ENCODE peak calls at places on chromosomes 11 and 22, in six cellular contexts. One of them, this sample, is unnamed. For H3K36me3, the result is how much of the 10 kb centered on the place peaks cover.

GRCh38 chr22:42697542-42698013 is 23.1 kb downstream of the A4GALT start:
- DNase-seq in lung: no peak
- DNase-seq in tibial nerve: peak
- DNase-seq in stomach: peak
- DNase-seq in tibial artery: peak
- DNase-seq in brain microvascular endothelial cell: peak
- DNase-seq in this sample: peak

GRCh38 chr22:34950480-34950879 is 115.5 kb upstream of the ISX start:
- DNase-seq in brain microvascular endothelial cell: no peak
- DNase-seq in stomach: no peak
- DNase-seq in tibial nerve: no peak
- DNase-seq in lung: no peak
- DNase-seq in tibial artery: no peak
- DNase-seq in this sample: no peak

GRCh38 chr22:38762607-38763006 is 6.8 kb upstream of the SUN2 start:
- DNase-seq in tibial artery: no peak
- DNase-seq in stomach: no peak
- DNase-seq in tibial nerve: no peak
- DNase-seq in brain microvascular endothelial cell: no peak
- DNase-seq in lung: no peak
- DNase-seq in this sample: no peak

GRCh38 chr11:65121447-65121864 is 478 bp downstream of the FAU start:
- DNase-seq in brain microvascular endothelial cell: no peak
- DNase-seq in tibial nerve: no peak
- DNase-seq in stomach: no peak
- DNase-seq in tibial artery: no peak
- DNase-seq in lung: no peak
- DNase-seq in this sample: no peak

GRCh38 chr22:26264162-26264561 is 94.9 kb downstream of the SEZ6L start:
- DNase-seq in lung: no peak
- DNase-seq in brain microvascular endothelial cell: no peak
- DNase-seq in tibial nerve: no peak
- DNase-seq in stomach: no peak
- DNase-seq in tibial artery: no peak
- DNase-seq in this sample: no peak

GRCh38 chr11:119065369-119065768 is 2.2 kb upstream of the VPS11 start:
- DNase-seq in lung: no peak
- DNase-seq in stomach: no peak
- DNase-seq in brain microvascular endothelial cell: peak
- DNase-seq in tibial artery: no peak
- DNase-seq in tibial nerve: no peak
- DNase-seq in this sample: peak

GRCh38 chr11:66418168-66418985 is 2.5 kb upstream of the NPAS4 start:
- DNase-seq in brain microvascular endothelial cell: peak
- DNase-seq in tibial nerve: peak
- DNase-seq in lung: peak
- DNase-seq in tibial artery: peak
- DNase-seq in stomach: peak
- DNase-seq in this sample: peak

GRCh38 chr11:9078113-9079041 is 13.0 kb downstream of the SCUBE2 start:
- DNase-seq in stomach: no peak
- DNase-seq in tibial nerve: no peak
- DNase-seq in lung: no peak
- DNase-seq in tibial artery: no peak
- DNase-seq in brain microvascular endothelial cell: no peak
- DNase-seq in this sample: no peak

GRCh38 chr11:26780686-26781085 is 58.8 kb upstream of the SLC5A12 start:
- DNase-seq in lung: no peak
- DNase-seq in stomach: no peak
- DNase-seq in tibial artery: no peak
- DNase-seq in brain microvascular endothelial cell: peak
- DNase-seq in tibial nerve: no peak
- DNase-seq in this sample: no peak

GRCh38 chr11:64924910-64925284 is 408 bp downstream of the PPP2R5B start:
- DNase-seq in stomach: no peak
- DNase-seq in lung: no peak
- DNase-seq in tibial nerve: no peak
- DNase-seq in brain microvascular endothelial cell: no peak
- DNase-seq in tibial artery: no peak
- DNase-seq in this sample: no peak

GRCh38 chr11:125202362-125202880 is 37.9 kb downstream of the PKNOX2 start:
- DNase-seq in tibial artery: no peak
- DNase-seq in stomach: no peak
- DNase-seq in brain microvascular endothelial cell: no peak
- DNase-seq in tibial nerve: no peak
- DNase-seq in lung: no peak
- DNase-seq in this sample: no peak

GRCh38 chr11:129728571-129728970 is 87.1 kb upstream of the TMEM45B start:
- DNase-seq in stomach: peak
- DNase-seq in lung: no peak
- DNase-seq in tibial artery: no peak
- DNase-seq in brain microvascular endothelial cell: no peak
- DNase-seq in tibial nerve: no peak
- DNase-seq in this sample: peak

GRCh38 chr22:20205964-20206708 is 55.3 kb upstream of the CCDC188 start:
- DNase-seq in stomach: peak
- DNase-seq in brain microvascular endothelial cell: peak
- DNase-seq in lung: peak
- DNase-seq in tibial nerve: peak
- DNase-seq in tibial artery: peak
- DNase-seq in this sample: peak

GRCh38 chr11:76863196-76863777 is 2.6 kb downstream of the ACER3 start:
- DNase-seq in stomach: no peak
- DNase-seq in tibial artery: peak
- DNase-seq in brain microvascular endothelial cell: no peak
- DNase-seq in lung: peak
- DNase-seq in tibial nerve: no peak
- DNase-seq in this sample: no peak

GRCh38 chr11:76861490-76861953 is 804 bp downstream of the ACER3 start:
- DNase-seq in brain microvascular endothelial cell: no peak
- DNase-seq in stomach: no peak
- DNase-seq in tibial artery: no peak
- DNase-seq in lung: no peak
- DNase-seq in tibial nerve: no peak
- DNase-seq in this sample: no peak

GRCh38 chr11:76859708-76860233 is 947 bp upstream of the ACER3 start:
- DNase-seq in brain microvascular endothelial cell: no peak
- DNase-seq in tibial artery: no peak
- DNase-seq in tibial nerve: no peak
- DNase-seq in lung: no peak
- DNase-seq in stomach: no peak
- DNase-seq in this sample: no peak

GRCh38 chr11:76857776-76858461 is 2.8 kb upstream of the ACER3 start:
- DNase-seq in tibial nerve: no peak
- DNase-seq in tibial artery: no peak
- DNase-seq in brain microvascular endothelial cell: no peak
- DNase-seq in stomach: no peak
- DNase-seq in lung: no peak
- DNase-seq in this sample: no peak

GRCh38 chr11:76860539-76861475 is at the start of gene ACER3:
- DNase-seq in tibial nerve: peak
- DNase-seq in brain microvascular endothelial cell: peak
- DNase-seq in stomach: peak
- DNase-seq in tibial artery: peak
- DNase-seq in lung: peak
- DNase-seq in this sample: peak
- TF ChIP-seq CTCF in tibial nerve: peak
- TF ChIP-seq CTCF in brain microvascular endothelial cell: peak
- TF ChIP-seq CTCF in stomach: no peak
- TF ChIP-seq CTCF in tibial artery: peak
- TF ChIP-seq CTCF in lung: no peak
- TF ChIP-seq CTCF in this sample: peak

GRCh38 chr22:50608996-50609395 is 8.4 kb downstream of the MAPK8IP2 start:
- DNase-seq in tibial artery: no peak
- DNase-seq in stomach: no peak
- DNase-seq in brain microvascular endothelial cell: no peak
- DNase-seq in tibial nerve: no peak
- DNase-seq in lung: no peak
- DNase-seq in this sample: no peak
- H3K4me3 ChIP-seq in tibial artery: no peak
- H3K4me3 ChIP-seq in stomach: no peak
- H3K4me3 ChIP-seq in brain microvascular endothelial cell: no peak
- H3K4me3 ChIP-seq in tibial nerve: no peak
- H3K4me3 ChIP-seq in lung: no peak
- H3K4me3 ChIP-seq in this sample: no peak

DNA sequence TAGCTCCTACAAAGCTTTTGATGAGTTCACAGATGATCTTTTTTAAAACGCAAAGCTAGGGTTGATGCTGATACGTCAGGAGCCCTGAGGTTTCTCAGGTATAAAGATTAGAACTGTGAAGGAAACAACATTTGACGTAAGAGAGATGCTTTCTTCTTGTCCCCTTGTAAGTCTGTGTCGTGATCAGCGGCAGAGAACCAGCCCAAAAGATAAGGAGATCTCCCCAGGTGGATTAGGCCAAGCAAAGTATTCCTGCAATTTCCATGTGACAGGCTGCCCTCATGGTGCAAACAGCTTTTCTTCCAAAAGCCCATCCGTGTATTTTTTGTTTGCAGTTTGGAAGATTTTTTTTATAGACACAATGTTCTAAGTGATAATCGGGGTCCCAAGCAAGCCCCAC is 45.9 kb upstream of the YWHAH start:
- DNase-seq in stomach: no peak
- DNase-seq in lung: no peak
- DNase-seq in tibial artery: no peak
- DNase-seq in brain microvascular endothelial cell: no peak
- DNase-seq in tibial nerve: no peak
- DNase-seq in this sample: no peak
- H3K36me3 ChIP-seq in stomach: half or more
- H3K36me3 ChIP-seq in lung: under half
- H3K36me3 ChIP-seq in tibial artery: half or more
- H3K36me3 ChIP-seq in brain microvascular endothelial cell: under half
- H3K36me3 ChIP-seq in tibial nerve: half or more
- H3K36me3 ChIP-seq in this sample: under half

GRCh38 chr22:40679964-40680818 is 907 bp downstream of the MCHR1 start:
- DNase-seq in tibial artery: no peak
- DNase-seq in stomach: no peak
- DNase-seq in brain microvascular endothelial cell: peak
- DNase-seq in lung: no peak
- DNase-seq in tibial nerve: no peak
- DNase-seq in this sample: no peak
- TF ChIP-seq CTCF in tibial artery: no peak
- TF ChIP-seq CTCF in stomach: no peak
- TF ChIP-seq CTCF in brain microvascular endothelial cell: peak
- TF ChIP-seq CTCF in lung: no peak
- TF ChIP-seq CTCF in tibial nerve: no peak
- TF ChIP-seq CTCF in this sample: no peak

GRCh38 chr22:37425369-37425768 is 1.9 kb downstream of the ELFN2 start:
- DNase-seq in tibial artery: no peak
- DNase-seq in stomach: no peak
- DNase-seq in lung: no peak
- DNase-seq in brain microvascular endothelial cell: no peak
- DNase-seq in tibial nerve: no peak
- DNase-seq in this sample: no peak

GRCh38 chr22:37425800-37426531 is 1.3 kb downstream of the ELFN2 start:
- DNase-seq in tibial artery: no peak
- DNase-seq in lung: no peak
- DNase-seq in stomach: no peak
- DNase-seq in tibial nerve: no peak
- DNase-seq in brain microvascular endothelial cell: no peak
- DNase-seq in this sample: no peak

GRCh38 chr22:37427128-37427710 is at the start of gene ELFN2:
- DNase-seq in tibial nerve: no peak
- DNase-seq in lung: no peak
- DNase-seq in stomach: peak
- DNase-seq in brain microvascular endothelial cell: no peak
- DNase-seq in tibial artery: no peak
- DNase-seq in this sample: no peak

GRCh38 chr22:37427711-37428635 is 694 bp upstream of the ELFN2 start:
- DNase-seq in lung: no peak
- DNase-seq in tibial nerve: no peak
- DNase-seq in stomach: no peak
- DNase-seq in tibial artery: no peak
- DNase-seq in brain microvascular endothelial cell: no peak
- DNase-seq in this sample: no peak

DNA sequence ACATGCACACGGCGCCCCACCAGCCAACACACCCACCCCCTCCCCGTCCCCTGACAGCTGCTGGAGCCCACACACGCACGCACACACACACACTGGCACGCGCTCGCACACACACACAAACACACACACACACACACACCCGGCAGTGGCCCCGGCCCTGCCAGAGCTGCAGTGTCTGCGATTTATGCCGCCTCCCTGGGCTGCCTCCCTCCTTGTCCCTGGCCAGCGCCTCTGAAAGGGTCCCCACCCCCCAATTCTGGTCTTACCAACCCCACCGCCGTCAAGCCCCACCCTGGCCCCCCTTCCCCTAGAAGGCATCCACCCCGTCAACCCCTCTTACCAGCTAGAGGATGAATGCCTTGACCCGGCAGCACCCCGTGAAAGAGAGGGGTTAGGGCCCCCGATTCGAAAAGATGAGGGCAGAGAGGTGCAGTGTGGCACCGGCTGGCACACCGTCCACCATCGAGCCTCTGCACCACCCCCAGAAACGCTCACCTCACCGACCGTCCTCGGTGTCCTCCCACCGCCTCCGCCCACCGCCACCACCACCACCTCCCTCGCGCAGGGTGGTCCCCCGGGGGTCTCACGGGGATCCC is 649 bp downstream of the ELFN2 start:
- DNase-seq in brain microvascular endothelial cell: no peak
- DNase-seq in stomach: no peak
- DNase-seq in tibial artery: no peak
- DNase-seq in tibial nerve: no peak
- DNase-seq in lung: no peak
- DNase-seq in this sample: no peak
- H3K4me3 ChIP-seq in brain microvascular endothelial cell: peak
- H3K4me3 ChIP-seq in stomach: peak
- H3K4me3 ChIP-seq in tibial artery: peak
- H3K4me3 ChIP-seq in tibial nerve: no peak
- H3K4me3 ChIP-seq in lung: no peak
- H3K4me3 ChIP-seq in this sample: peak